ENCODE peak calls at places on chromosomes 3 and 15, in five cellular contexts. V is A549, G is foreskin fibroblast, E is ovary, A is hepatocyte. O is an unnamed sample.

GRCh38 chr3:52357151-52358080 is 41.3 kb downstream of the DNAH1 start:
- DNase-seq in V (no peak), G (no peak), E (no peak), A (no peak), O (no peak)

GRCh38 chr15:65516997-65517865 is at the start of gene DPP8:
- DNase-seq in V (peak), G (peak), E (peak), A (peak), O (peak)

GRCh38 chr3:38142959-38143358 is 4.5 kb downstream of the MYD88 start:
- DNase-seq in V (no peak), G (no peak), E (no peak), A (no peak), O (no peak)

GRCh38 chr3:17645074-17645698 is 97.2 kb downstream of the TBC1D5 start:
- DNase-seq in V (peak), G (peak), E (no peak), A (peak), O (peak)

GRCh38 chr15:59885832-59886231 is 118.3 kb upstream of the FOXB1 start:
- DNase-seq in V (no peak), G (peak), E (no peak), A (peak), O (peak)

GRCh38 chr3:181880339-181880738 is 168.6 kb downstream of the SOX2 start:
- DNase-seq in V (no peak), G (no peak), E (no peak), A (no peak), O (no peak)

GRCh38 chr3:13245579-13245978 is 172.3 kb upstream of the IQSEC1 start:
- DNase-seq in V (no peak), G (no peak), E (no peak), A (no peak), O (no peak)

GRCh38 chr3:57961828-57962447 is 46.3 kb upstream of the FLNB start:
- DNase-seq in V (peak), G (peak), E (no peak), A (no peak), O (peak)

GRCh38 chr3:172384836-172385235 is 63.4 kb downstream of the GHSR start:
- DNase-seq in V (no peak), G (no peak), E (no peak), A (no peak), O (no peak)

GRCh38 chr15:100229181-100230163 is 112.3 kb downstream of the ADAMTS17 start:
- DNase-seq in V (no peak), G (no peak), E (peak), A (no peak), O (no peak)

GRCh38 chr3:77071364-77071763 is 31.5 kb downstream of the ROBO2 start:
- DNase-seq in V (no peak), G (no peak), E (no peak), A (no peak), O (no peak)

DNA sequence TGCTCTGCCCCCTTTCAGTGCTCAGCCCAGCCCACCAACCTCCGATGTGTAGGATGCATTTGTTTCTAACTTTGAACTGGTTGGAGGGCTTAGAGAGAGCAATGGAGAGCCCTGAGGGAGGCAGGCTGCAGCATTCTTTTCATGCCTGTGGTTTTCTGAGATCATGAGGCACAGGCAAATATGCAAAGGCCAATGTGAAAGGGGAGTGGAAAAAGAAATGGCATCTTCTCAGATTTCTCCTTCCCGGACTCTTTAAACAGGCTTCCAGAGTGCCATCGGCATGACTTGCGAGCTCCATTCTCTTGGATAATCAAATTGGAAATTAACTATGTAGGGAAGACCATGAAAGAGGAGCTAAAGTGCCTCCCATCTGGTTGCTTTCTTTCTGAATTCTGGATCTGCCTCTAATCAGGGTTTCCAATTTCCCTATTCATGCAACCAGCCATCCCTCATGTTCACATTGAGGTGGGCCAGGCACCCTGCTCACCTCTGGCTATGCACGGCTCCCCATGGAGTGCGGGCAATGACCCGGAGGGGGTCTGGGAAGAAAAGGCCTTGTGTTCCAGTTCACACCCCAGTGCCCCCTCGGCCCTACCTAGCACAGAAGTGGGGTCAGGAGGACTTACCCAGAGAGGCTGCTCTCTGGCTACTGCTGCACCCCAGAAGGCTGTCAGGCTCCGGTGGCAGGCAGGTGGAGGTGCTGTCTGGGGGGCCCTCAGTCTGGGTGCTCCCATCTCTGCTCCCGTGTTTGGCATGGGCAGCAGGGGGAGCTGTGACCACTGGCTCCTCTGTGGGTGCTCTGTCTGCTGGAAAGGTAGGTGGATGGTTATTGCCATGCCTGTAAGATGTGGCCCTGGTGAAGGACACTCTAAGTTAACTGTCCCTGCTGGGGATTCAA is 16.1 kb downstream of the AMOTL2 start:
- DNase-seq in V (peak), G (peak), E (peak), A (peak), O (peak)
- TF ChIP-seq CTCF in V (peak), G (peak), E (no peak), A (peak), O (peak)

DNA sequence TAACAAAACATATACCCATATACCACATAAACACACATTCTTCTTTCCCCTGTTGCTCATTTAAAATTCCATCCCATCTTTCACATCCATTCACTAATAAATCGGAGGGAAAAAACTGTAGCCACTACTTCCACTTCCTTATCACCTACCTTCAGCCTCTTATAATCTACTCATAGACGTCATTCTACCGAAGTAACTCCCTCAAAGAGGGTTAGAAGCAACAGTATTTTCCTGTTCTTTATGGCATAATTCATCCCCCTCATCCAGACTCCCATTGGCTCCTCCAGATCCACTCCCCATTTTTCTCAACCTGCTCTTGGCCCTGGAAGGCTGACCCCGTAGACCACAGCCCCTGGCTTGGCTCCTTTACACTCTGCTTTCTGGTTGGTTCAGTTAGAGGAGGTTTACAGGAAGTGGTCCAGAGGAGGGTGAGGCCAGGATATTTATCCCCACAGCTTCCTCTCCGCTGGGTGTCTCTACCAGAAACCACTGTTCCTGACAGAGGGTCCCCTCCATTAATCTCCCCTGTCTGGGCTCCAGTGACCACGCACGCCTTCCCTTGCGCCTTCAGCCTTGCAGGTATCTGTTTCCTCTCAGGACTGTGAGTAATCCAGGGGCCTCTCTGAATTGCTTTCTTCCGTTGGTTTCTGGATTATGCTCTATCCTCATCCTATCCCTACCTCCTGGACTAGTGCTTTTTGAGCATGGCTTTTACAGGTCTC is 46.2 kb downstream of the FMN1 start:
- DNase-seq in V (no peak), G (no peak), E (no peak), A (no peak), O (no peak)
- H3K4me3 ChIP-seq in V (no peak), G (no peak), E (no peak), A (no peak), O (no peak)

GRCh38 chr15:34655198-34655770 is 71.8 kb upstream of the GOLGA8B start:
- DNase-seq in V (no peak), G (no peak), E (no peak), A (no peak), O (no peak)
- TF ChIP-seq CTCF in V (no peak), G (no peak), E (no peak), A (no peak), O (no peak)

GRCh38 chr15:33091983-33092688 is 102.4 kb downstream of the FMN1 start:
- DNase-seq in V (no peak), G (no peak), E (no peak), A (no peak), O (no peak)

GRCh38 chr15:33086500-33087141 is 107.9 kb downstream of the FMN1 start:
- DNase-seq in V (peak), G (peak), E (no peak), A (peak), O (peak)

GRCh38 chr15:33089165-33089877 is 105.2 kb downstream of the FMN1 start:
- DNase-seq in V (no peak), G (no peak), E (no peak), A (no peak), O (no peak)

GRCh38 chr15:33093234-33093633 is 101.3 kb downstream of the FMN1 start:
- DNase-seq in V (no peak), G (no peak), E (no peak), A (no peak), O (no peak)

DNA sequence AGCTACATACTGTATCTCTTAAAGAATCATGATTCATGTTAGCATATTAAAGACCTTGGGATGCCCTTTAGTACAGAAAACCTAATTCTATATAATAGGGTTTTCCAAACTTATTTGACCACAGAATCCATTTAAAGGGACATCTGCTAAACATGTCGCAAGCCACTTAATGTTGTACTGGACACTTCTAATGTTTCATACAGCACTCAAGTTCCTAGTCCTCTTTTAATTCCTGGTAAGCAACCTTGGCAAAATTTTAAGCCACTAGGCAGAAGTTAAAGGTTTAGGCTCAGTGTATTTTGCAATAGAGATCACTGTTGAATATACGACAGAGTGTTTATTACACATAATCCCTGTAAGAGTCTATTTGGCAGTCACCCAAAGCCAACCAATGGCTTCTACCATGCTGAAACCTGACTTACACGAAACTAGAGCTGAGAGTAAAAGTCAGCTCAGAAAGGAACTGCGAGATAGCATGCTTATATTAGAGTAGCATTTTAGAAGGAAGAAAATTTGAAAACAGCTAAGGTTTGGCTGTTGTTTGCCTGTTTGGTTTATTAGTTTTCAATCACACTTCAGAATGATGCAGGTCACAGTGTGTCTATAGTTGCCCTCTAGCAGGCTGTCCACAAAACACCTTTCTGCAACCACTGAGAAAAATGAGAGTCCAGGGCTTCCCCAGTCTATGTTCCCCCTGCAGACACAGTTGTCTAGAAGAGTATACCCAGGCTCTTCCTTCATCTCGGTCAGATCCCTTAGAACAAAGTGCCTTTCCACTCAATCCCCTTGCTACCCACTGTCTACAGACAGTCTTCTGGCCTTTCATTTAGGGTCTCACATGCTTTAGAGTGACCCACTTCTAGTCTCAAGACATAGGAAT is 104.4 kb downstream of the FMN1 start:
- DNase-seq in V (no peak), G (peak), E (no peak), A (peak), O (peak)
- H3K4me3 ChIP-seq in V (no peak), G (no peak), E (no peak), A (no peak), O (no peak)

GRCh38 chr15:73959801-73960200 is 32.3 kb downstream of the STOML1 start:
- DNase-seq in V (no peak), G (no peak), E (peak), A (no peak), O (no peak)

GRCh38 chr15:73957276-73957675 is 31.0 kb downstream of the LOXL1 start:
- DNase-seq in V (no peak), G (no peak), E (peak), A (no peak), O (no peak)

GRCh38 chr15:73956276-73957086 is 30.2 kb downstream of the LOXL1 start:
- DNase-seq in V (peak), G (peak), E (peak), A (peak), O (peak)

GRCh38 chr15:73957785-73958184 is 31.5 kb downstream of the LOXL1 start:
- DNase-seq in V (no peak), G (no peak), E (no peak), A (no peak), O (no peak)

GRCh38 chr15:73959012-73959581 is 32.8 kb downstream of the LOXL1 start:
- DNase-seq in V (no peak), G (no peak), E (peak), A (no peak), O (no peak)
- TF ChIP-seq CTCF in V (no peak), G (no peak), E (no peak), A (no peak), O (no peak)

DNA sequence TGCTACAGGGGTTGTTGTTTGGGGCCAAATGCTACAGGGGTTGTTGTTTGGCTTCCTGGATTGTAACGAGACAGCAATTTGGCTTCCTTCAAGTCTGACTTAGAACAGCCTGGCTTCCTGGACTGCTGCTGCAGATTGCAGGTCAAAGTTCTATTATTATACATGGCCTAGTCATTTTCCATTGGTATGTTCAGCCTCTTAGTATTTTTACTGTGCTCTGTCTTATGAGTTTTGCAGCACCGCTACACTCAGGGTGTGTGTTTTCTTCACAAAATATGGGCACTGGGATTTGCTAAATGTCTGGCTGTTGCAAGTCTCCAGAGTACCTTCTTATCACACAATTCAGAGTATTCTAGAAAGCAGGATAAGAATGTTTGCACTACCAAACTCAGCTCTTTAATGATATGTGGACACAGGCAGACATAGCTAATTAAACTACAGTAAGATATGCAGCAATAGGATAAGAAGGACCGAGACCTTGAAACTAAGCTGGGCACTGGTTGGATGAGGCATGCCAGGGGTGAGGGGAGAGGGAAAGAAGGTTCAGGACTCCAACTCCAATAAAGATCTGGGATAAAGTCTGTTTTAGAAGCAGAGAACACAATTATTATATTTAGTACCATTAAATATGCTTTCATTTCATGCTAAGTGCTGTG is 203.0 kb upstream of the PDZRN3 start:
- DNase-seq in V (no peak), G (peak), E (no peak), A (peak), O (peak)
- H3K4me3 ChIP-seq in V (no peak), G (no peak), E (no peak), A (no peak), O (no peak)

O was measured in fibroblast of mammary gland.